ENCODE peak calls at places on chromosomes 13 and 19, in ten cellular contexts. U is cardiac muscle cell, Y is Karpas-422, W is IMR-90, F is neuronal stem cell, C is ovary, Q is heart right ventricle, H is choroid plexus epithelial cell, R is anterior cingulate cortex, O is MV-4-11. V is an unnamed sample.

GRCh38 chr13:48908381-48909087 is 67.2 kb upstream of the FNDC3A start:
- DNase-seq in Y (no peak), R (no peak), Q (no peak), U (peak), W (peak), H (no peak), C (no peak), O (no peak), F (no peak), V (no peak)

GRCh38 chr13:29716493-29716892 is 121.0 kb upstream of the SLC7A1 start:
- DNase-seq in Q (no peak), C (no peak), U (no peak), W (no peak), Y (no peak), O (no peak), H (no peak), R (no peak), F (no peak), V (no peak)

GRCh38 chr19:49338691-49339363 is 3.6 kb downstream of the CD37 start:
- DNase-seq in F (peak), W (no peak), Y (peak), R (no peak), Q (peak), U (peak), C (peak), H (peak), O (no peak), V (peak)

GRCh38 chr13:80979035-80979641 is 638.2 kb upstream of the SPRY2 start:
- DNase-seq in R (peak), C (no peak), Y (peak), O (peak), H (peak), Q (peak), W (peak), F (peak), U (peak), V (peak)

GRCh38 chr13:52104624-52105023 is 24.2 kb downstream of the NEK5 start:
- DNase-seq in H (peak), Q (no peak), F (no peak), U (peak), R (no peak), O (peak), Y (no peak), C (no peak), W (peak), V (no peak)

GRCh38 chr19:47305309-47305751 is 4.3 kb upstream of the C5AR1 start:
- DNase-seq in U (peak), O (peak), W (peak), R (no peak), Y (peak), H (peak), C (peak), F (peak), Q (peak), V (peak)

GRCh38 chr19:35248310-35249145 is at the start of gene LSR:
- DNase-seq in U (no peak), F (peak), O (no peak), C (peak), R (no peak), Q (peak), H (no peak), W (no peak), Y (no peak), V (peak)

GRCh38 chr19:10316229-10317044 is 622 bp upstream of the FDX2 start:
- DNase-seq in U (no peak), H (no peak), R (no peak), W (no peak), Q (no peak), F (no peak), O (no peak), Y (no peak), C (no peak), V (no peak)

GRCh38 chr19:43564800-43565199 is 10.5 kb downstream of the XRCC1 start:
- DNase-seq in W (no peak), H (peak), Q (no peak), R (no peak), F (no peak), O (no peak), Y (no peak), U (no peak), C (no peak), V (no peak)

GRCh38 chr19:48551437-48552302 is at the start of gene SULT2B1:
- DNase-seq in Q (no peak), U (no peak), O (no peak), F (no peak), H (no peak), Y (no peak), R (no peak), W (no peak), C (no peak), V (no peak)

GRCh38 chr13:79492313-79492798 is 11.4 kb downstream of the NDFIP2 start:
- DNase-seq in W (peak), U (no peak), Y (no peak), Q (no peak), O (peak), F (no peak), R (no peak), H (peak), C (no peak), V (no peak)

GRCh38 chr13:30181856-30182651 is 125.3 kb downstream of the KATNAL1 start:
- DNase-seq in R (no peak), W (no peak), Q (no peak), U (no peak), O (no peak), Y (no peak), C (no peak), H (no peak), F (no peak), V (no peak)

GRCh38 chr19:49869009-49869483 is 1.7 kb upstream of the PNKP start:
- DNase-seq in F (no peak), W (no peak), Y (no peak), C (peak), H (no peak), R (no peak), Q (no peak), O (no peak), U (no peak), V (peak)

GRCh38 chr13:60165391-60166099 is 1.8 kb upstream of the DIAPH3 start:
- DNase-seq in C (no peak), U (peak), W (peak), F (no peak), Q (no peak), O (no peak), H (no peak), R (no peak), Y (no peak), V (no peak)

GRCh38 chr19:42253245-42254082 is 1.5 kb downstream of the ERF start:
- DNase-seq in F (peak), O (peak), H (peak), C (peak), R (no peak), W (peak), U (peak), Q (peak), Y (peak), V (peak)

GRCh38 chr19:31408460-31409124 is 59.4 kb upstream of the TSHZ3 start:
- DNase-seq in C (no peak), U (peak), F (no peak), O (peak), W (peak), H (peak), Y (no peak), Q (peak), R (no peak), V (no peak)

GRCh38 chr13:52695856-52696255 is 43.2 kb downstream of the SUGT1 start:
- DNase-seq in Y (no peak), R (no peak), O (peak), U (peak), F (no peak), C (no peak), H (peak), W (peak), Q (no peak), V (no peak)

GRCh38 chr13:25177012-25177411 is 4.9 kb upstream of the AMER2 start:
- DNase-seq in Y (no peak), O (no peak), F (no peak), W (no peak), C (no peak), Q (no peak), H (no peak), U (no peak), R (peak), V (no peak)

GRCh38 chr19:24029941-24030636 is 56.9 kb upstream of the ZNF254 start:
- DNase-seq in O (no peak), Q (no peak), C (no peak), U (no peak), F (no peak), W (no peak), R (no peak), Y (no peak), H (no peak), V (no peak)

GRCh38 chr19:1353144-1353543 is 30.6 kb upstream of the NDUFS7 start:
- DNase-seq in U (no peak), Y (no peak), F (no peak), H (no peak), W (no peak), C (no peak), Q (no peak), R (no peak), O (no peak), V (no peak)

GRCh38 chr19:44847144-44848035 is 1.3 kb downstream of the NECTIN2 start:
- DNase-seq in H (peak), R (no peak), F (peak), W (peak), C (peak), Q (peak), O (peak), Y (no peak), U (peak), V (peak)

GRCh38 chr13:37685206-37685605 is 86.6 kb upstream of the POSTN start:
- DNase-seq in U (no peak), H (no peak), W (peak), C (no peak), F (no peak), R (no peak), O (no peak), Y (no peak), Q (no peak), V (no peak)

GRCh38 chr13:100644328-100644727 is 30.3 kb downstream of the TMTC4 start:
- DNase-seq in F (no peak), O (no peak), R (no peak), Q (no peak), Y (no peak), H (peak), C (no peak), W (peak), U (peak), V (peak)

GRCh38 chr13:35994131-35994966 is 136.8 kb downstream of the DCLK1 start:
- DNase-seq in C (peak), Q (peak), R (no peak), Y (no peak), W (peak), U (peak), O (peak), H (peak), F (no peak), V (no peak)

GRCh38 chr19:45200614-45201013 is 22.0 kb downstream of the BLOC1S3 start:
- DNase-seq in O (peak), C (no peak), F (no peak), R (peak), Y (peak), U (peak), H (peak), W (peak), Q (peak), V (peak)

GRCh38 chr19:8361921-8362793 is 1.8 kb upstream of the ANGPTL4 start:
- DNase-seq in O (peak), W (peak), Y (no peak), H (peak), F (no peak), R (peak), Q (peak), U (peak), C (peak), V (no peak)

GRCh38 chr13:27270594-27271520 is at the start of gene RASL11A:
- DNase-seq in C (peak), H (peak), Q (peak), R (peak), O (peak), F (peak), Y (peak), W (peak), U (peak), V (peak)

GRCh38 chr19:20662421-20663105 is 1.2 kb upstream of the ZNF626 start:
- DNase-seq in H (no peak), Q (no peak), U (no peak), F (no peak), W (no peak), O (no peak), R (peak), Y (no peak), C (peak), V (no peak)

GRCh38 chr13:74675185-74675584 is 541.0 kb upstream of the KLF12 start:
- DNase-seq in W (peak), U (no peak), C (no peak), H (peak), F (no peak), Q (no peak), R (no peak), Y (no peak), O (no peak), V (no peak)

GRCh38 chr19:8257052-8257443 is 47.9 kb downstream of the CERS4 start:
- DNase-seq in Q (no peak), W (no peak), Y (peak), R (no peak), H (no peak), C (no peak), O (no peak), U (peak), F (no peak), V (no peak)

GRCh38 chr19:19105365-19106060 is 32.8 kb downstream of the TMEM161A start:
- DNase-seq in W (no peak), H (peak), Q (peak), O (no peak), R (no peak), U (peak), C (peak), F (peak), Y (peak), V (peak)

GRCh38 chr13:76882431-76882830 is 3.8 kb downstream of the KCTD12 start:
- DNase-seq in U (peak), R (no peak), Y (no peak), C (no peak), Q (no peak), O (peak), H (peak), F (no peak), W (no peak), V (no peak)

V was measured in nephron progenitor cell.